ENCODE peak calls at places on chromosomes 12 and 14, in seven cellular contexts. X is cardiac muscle cell, J is foreskin fibroblast, F is stomach, A is IMR-90, H is brain microvascular endothelial cell, N is mesothelial cell of epicardium. C is an unnamed sample.

GRCh38 chr12:100031821-100032220 is 47.1 kb upstream of the ANKS1B start:
- DNase-seq in X (no peak), J (peak), F (no peak), A (no peak), H (no peak), N (no peak), C (no peak)

GRCh38 chr14:52551696-52552062 is 626 bp downstream of the TXNDC16 start:
- DNase-seq in N (no peak), F (no peak), J (peak), X (peak), H (peak), A (peak), C (peak)

GRCh38 chr12:49777800-49778748 is 36.7 kb downstream of the TMBIM6 start:
- DNase-seq in X (peak), F (peak), N (no peak), J (no peak), H (no peak), A (peak), C (no peak)

GRCh38 chr12:13390381-13390856 is 193.9 kb downstream of the EMP1 start:
- DNase-seq in H (peak), F (peak), X (no peak), A (peak), N (peak), J (peak), C (no peak)

GRCh38 chr14:74085047-74085637 is 386 bp downstream of the LIN52 start:
- DNase-seq in A (peak), X (peak), J (peak), F (no peak), H (peak), N (no peak), C (peak)

GRCh38 chr12:510071-510825 is 50.5 kb downstream of the B4GALNT3 start:
- DNase-seq in F (peak), X (no peak), H (no peak), N (no peak), A (no peak), J (no peak), C (no peak)

GRCh38 chr12:101841069-101841468 is 10.3 kb upstream of the GNPTAB start:
- DNase-seq in J (no peak), H (no peak), A (no peak), X (no peak), N (no peak), F (no peak), C (no peak)

GRCh38 chr12:62900686-62901272 is 34.2 kb downstream of the PPM1H start:
- DNase-seq in N (no peak), A (no peak), F (no peak), J (no peak), H (no peak), X (peak), C (no peak)

GRCh38 chr12:24554612-24555300 is 394.1 kb downstream of the BCAT1 start:
- DNase-seq in N (no peak), X (peak), F (no peak), A (no peak), J (no peak), H (no peak), C (no peak)

GRCh38 chr14:29926701-29927595 is 699 bp downstream of the PRKD1 start:
- DNase-seq in X (peak), A (peak), H (peak), N (peak), J (peak), F (peak), C (peak)

GRCh38 chr14:80987235-80988032 is 32.0 kb downstream of the TSHR start:
- DNase-seq in A (peak), N (peak), F (peak), H (peak), J (peak), X (peak), C (peak)

DNA sequence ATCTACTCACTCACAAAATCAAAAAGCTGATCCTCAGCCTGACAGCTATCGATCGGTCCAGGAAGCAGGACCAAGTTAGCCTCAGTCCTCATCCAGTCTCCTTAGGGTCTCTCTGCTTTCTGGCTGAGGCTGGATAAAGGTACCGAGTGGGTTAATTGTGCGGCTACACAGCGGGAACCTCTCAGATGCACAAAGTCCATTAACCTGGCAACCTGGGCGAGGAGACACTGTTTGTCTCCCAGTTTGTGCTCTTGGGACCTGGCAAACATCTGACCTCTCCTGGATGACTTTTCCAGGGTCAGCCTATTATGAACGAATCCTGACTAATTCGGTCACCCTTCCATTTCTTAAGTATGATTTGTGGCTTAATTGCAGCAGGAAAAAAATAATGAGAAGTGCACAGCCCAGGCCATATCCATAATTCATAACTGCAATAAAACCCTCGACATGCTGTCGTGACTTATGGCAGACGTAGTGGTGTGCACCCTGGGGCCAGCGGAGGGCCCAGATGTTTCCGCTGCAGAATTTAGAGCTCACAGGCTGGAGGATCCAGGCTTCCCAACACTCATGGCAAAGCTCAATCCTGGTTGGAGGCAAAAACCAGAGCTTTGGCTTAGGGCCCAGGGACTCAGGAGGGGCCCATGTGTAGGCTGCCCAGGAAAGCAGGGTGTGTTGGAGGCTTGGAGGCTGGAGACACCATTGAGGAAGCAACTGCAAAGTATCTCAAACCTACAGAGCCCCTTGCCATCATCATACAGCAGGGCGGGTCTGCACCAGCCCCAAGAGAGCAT is 68.5 kb downstream of the SERPINA3 start:
- DNase-seq in J (no peak), N (no peak), X (no peak), A (no peak), H (no peak), F (no peak), C (no peak)
- TF ChIP-seq CTCF in J (no peak), N (no peak), X (no peak), A (no peak), H (no peak), F (no peak), C (no peak)

DNA sequence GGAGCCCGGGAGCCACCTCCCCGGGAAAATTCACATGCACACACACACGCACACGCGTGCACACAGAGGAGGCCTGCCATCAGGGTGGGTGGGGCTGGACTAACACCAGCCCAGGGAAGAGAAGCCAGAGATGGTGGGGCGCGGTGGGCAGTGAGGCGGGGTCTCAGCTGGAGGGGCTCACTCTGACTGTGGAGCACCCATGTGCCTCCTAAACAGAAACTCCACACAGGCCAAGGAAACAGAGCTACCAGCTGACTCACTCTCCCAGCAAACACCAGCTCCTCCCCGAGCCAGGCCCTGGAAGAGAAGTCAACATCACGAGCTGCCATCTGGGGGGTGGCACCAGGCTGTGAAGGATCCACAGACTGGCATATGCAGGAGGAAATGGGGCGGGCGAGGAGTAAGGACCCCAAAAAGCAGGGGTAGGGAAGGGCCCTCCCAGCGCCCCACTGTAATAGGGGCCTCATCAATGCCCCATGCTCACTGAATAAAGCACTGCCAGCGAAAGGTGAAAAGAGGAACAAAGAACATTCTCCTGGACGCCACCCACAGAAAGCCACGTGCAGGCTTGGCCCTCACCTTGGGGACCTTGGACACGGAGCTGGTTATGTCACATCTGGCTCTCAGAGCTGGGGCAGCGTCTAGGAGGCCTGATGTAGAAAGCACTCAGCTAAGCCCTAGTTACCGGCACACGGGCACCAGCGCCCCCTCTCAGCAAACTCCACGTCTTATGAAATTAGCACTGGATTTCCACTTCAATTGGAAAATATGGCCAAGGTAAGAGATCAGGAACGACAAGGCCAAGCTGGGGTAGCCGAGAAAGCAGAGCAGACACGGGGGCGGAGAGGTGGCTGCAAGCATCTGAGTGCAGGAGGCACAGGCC is 8.4 kb upstream of the INF2 start:
- DNase-seq in H (peak), J (peak), X (peak), N (no peak), F (peak), A (peak), C (peak)
- TF ChIP-seq CTCF in H (peak), J (peak), X (peak), N (no peak), F (no peak), A (peak), C (peak)

DNA sequence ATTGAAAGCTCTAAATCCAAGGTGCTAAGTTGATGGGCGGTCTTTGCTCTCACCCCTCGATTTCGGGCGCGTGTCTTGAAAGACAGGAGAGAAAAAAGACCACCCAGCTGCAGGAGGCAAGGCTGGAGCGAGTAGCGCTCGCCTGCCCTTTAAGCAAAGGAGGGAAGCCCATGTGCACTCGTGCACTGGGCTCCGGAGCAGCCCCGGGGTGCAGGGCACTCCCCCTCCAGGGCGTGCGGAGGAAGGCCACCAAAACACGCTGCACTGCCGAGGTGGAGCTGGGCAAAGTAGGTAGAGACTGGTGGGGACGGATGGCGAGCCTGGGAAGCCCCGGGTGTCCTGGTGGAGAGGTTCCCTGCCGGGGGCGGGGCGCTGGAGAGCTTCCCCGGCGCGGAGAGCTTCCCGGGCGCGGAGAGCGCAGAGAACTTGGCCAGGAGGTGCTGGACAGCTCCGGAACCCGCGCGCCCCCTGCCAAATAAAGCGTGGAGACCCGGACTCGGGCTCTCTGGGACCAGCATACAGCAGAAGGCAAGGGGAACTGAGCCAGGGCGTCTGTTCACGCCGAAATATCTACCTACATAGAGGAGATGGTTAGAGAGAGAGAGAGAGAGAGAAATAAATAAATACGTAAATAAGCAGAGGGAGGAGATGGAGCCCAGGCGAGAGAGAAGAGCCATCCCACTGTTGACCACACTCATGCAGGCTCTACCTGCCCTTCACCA is 600 bp upstream of the NELL2 start:
- DNase-seq in H (no peak), X (peak), F (no peak), N (peak), A (no peak), J (peak), C (peak)
- TF ChIP-seq CTCF in H (peak), X (no peak), F (no peak), N (no peak), A (no peak), J (no peak), C (no peak)

GRCh38 chr12:108559748-108560147 is 1.2 kb downstream of the SART3 start:
- DNase-seq in A (no peak), J (no peak), N (no peak), H (no peak), F (no peak), X (no peak), C (no peak)
- TF ChIP-seq CTCF in A (no peak), J (no peak), N (no peak), H (peak), F (no peak), X (no peak), C (no peak)